ENCODE peak calls at places on chromosomes 7 and 10, in ten cellular contexts. One of them, this sample, is unnamed.
A peak's percentile ranks its signal among the peaks of the same experiment; 100 is the strongest.

GRCh38 chr10:74917481-74918077 is 91.2 kb downstream of the KAT6B start:
- DNase-seq in NCI-H1105: no peak
- DNase-seq in HEK293T: no peak
- DNase-seq in mesendoderm: peak; percentile 91
- DNase-seq in HuH-7.5: no peak
- DNase-seq in upper lobe of left lung: no peak
- DNase-seq in stimulated activated naive CD4-positive, alpha-beta T cell treated with Interleukin-2 at 50 U/mL for 16 hours: no peak
- DNase-seq in iPS-NIHi11: no peak
- DNase-seq in AG08396: no peak
- DNase-seq in effector CD4-positive, alpha-beta T cell: no peak
- DNase-seq in this sample: no peak

GRCh38 chr7:51029586-51030230 is 247.0 kb upstream of the GRB10 start:
- DNase-seq in NCI-H1105: no peak
- DNase-seq in HEK293T: no peak
- DNase-seq in mesendoderm: no peak
- DNase-seq in HuH-7.5: no peak
- DNase-seq in upper lobe of left lung: no peak
- DNase-seq in stimulated activated naive CD4-positive, alpha-beta T cell treated with Interleukin-2 at 50 U/mL for 16 hours: no peak
- DNase-seq in iPS-NIHi11: no peak
- DNase-seq in AG08396: peak; percentile 71
- DNase-seq in effector CD4-positive, alpha-beta T cell: no peak
- DNase-seq in this sample: no peak

GRCh38 chr7:129225206-129225930 is 538 bp downstream of the AHCYL2 start:
- DNase-seq in NCI-H1105: peak; percentile 49
- DNase-seq in HEK293T: peak; percentile 47
- DNase-seq in mesendoderm: peak; percentile 76
- DNase-seq in HuH-7.5: peak; percentile 52
- DNase-seq in upper lobe of left lung: peak; percentile 59
- DNase-seq in stimulated activated naive CD4-positive, alpha-beta T cell treated with Interleukin-2 at 50 U/mL for 16 hours: peak; percentile 66
- DNase-seq in iPS-NIHi11: peak; percentile 49
- DNase-seq in AG08396: peak; percentile 46
- DNase-seq in effector CD4-positive, alpha-beta T cell: peak; percentile 44
- DNase-seq in this sample: peak; percentile 24

GRCh38 chr7:70321016-70321415 is 722.7 kb downstream of the AUTS2 start:
- DNase-seq in NCI-H1105: no peak
- DNase-seq in HEK293T: no peak
- DNase-seq in mesendoderm: no peak
- DNase-seq in HuH-7.5: no peak
- DNase-seq in upper lobe of left lung: no peak
- DNase-seq in stimulated activated naive CD4-positive, alpha-beta T cell treated with Interleukin-2 at 50 U/mL for 16 hours: no peak
- DNase-seq in iPS-NIHi11: no peak
- DNase-seq in AG08396: no peak
- DNase-seq in effector CD4-positive, alpha-beta T cell: no peak
- DNase-seq in this sample: no peak

GRCh38 chr7:26143298-26144044 is 8.5 kb upstream of the NFE2L3 start:
- DNase-seq in NCI-H1105: no peak
- DNase-seq in HEK293T: no peak
- DNase-seq in mesendoderm: no peak
- DNase-seq in HuH-7.5: no peak
- DNase-seq in upper lobe of left lung: no peak
- DNase-seq in stimulated activated naive CD4-positive, alpha-beta T cell treated with Interleukin-2 at 50 U/mL for 16 hours: no peak
- DNase-seq in iPS-NIHi11: no peak
- DNase-seq in AG08396: peak; percentile 51
- DNase-seq in effector CD4-positive, alpha-beta T cell: no peak
- DNase-seq in this sample: no peak

GRCh38 chr7:123494193-123494796 is 40.1 kb downstream of the IQUB start:
- DNase-seq in NCI-H1105: peak; percentile 40
- DNase-seq in HEK293T: peak; percentile 12
- DNase-seq in mesendoderm: peak; percentile 5
- DNase-seq in HuH-7.5: no peak
- DNase-seq in upper lobe of left lung: no peak
- DNase-seq in stimulated activated naive CD4-positive, alpha-beta T cell treated with Interleukin-2 at 50 U/mL for 16 hours: no peak
- DNase-seq in iPS-NIHi11: no peak
- DNase-seq in AG08396: peak; percentile 11
- DNase-seq in effector CD4-positive, alpha-beta T cell: peak; percentile 14
- DNase-seq in this sample: peak; percentile 11

GRCh38 chr10:78732381-78732780 is 336.4 kb upstream of the ZMIZ1 start:
- DNase-seq in NCI-H1105: no peak
- DNase-seq in HEK293T: no peak
- DNase-seq in mesendoderm: no peak
- DNase-seq in HuH-7.5: no peak
- DNase-seq in upper lobe of left lung: no peak
- DNase-seq in stimulated activated naive CD4-positive, alpha-beta T cell treated with Interleukin-2 at 50 U/mL for 16 hours: no peak
- DNase-seq in iPS-NIHi11: no peak
- DNase-seq in AG08396: no peak
- DNase-seq in effector CD4-positive, alpha-beta T cell: no peak
- DNase-seq in this sample: no peak

GRCh38 chr10:72274730-72275350 is 1.1 kb downstream of the DDIT4 start:
- DNase-seq in NCI-H1105: peak; percentile 18
- DNase-seq in HEK293T: peak; percentile 63
- DNase-seq in mesendoderm: peak; percentile 65
- DNase-seq in HuH-7.5: no peak
- DNase-seq in upper lobe of left lung: peak; percentile 86
- DNase-seq in stimulated activated naive CD4-positive, alpha-beta T cell treated with Interleukin-2 at 50 U/mL for 16 hours: peak; percentile 70
- DNase-seq in iPS-NIHi11: peak; percentile 80
- DNase-seq in AG08396: peak; percentile 59
- DNase-seq in effector CD4-positive, alpha-beta T cell: peak; percentile 60
- DNase-seq in this sample: no peak

GRCh38 chr10:2076528-2076927 is 339.2 kb upstream of the ADARB2 start:
- DNase-seq in NCI-H1105: no peak
- DNase-seq in HEK293T: no peak
- DNase-seq in mesendoderm: peak; percentile 8
- DNase-seq in HuH-7.5: no peak
- DNase-seq in upper lobe of left lung: no peak
- DNase-seq in stimulated activated naive CD4-positive, alpha-beta T cell treated with Interleukin-2 at 50 U/mL for 16 hours: no peak
- DNase-seq in iPS-NIHi11: no peak
- DNase-seq in AG08396: no peak
- DNase-seq in effector CD4-positive, alpha-beta T cell: no peak
- DNase-seq in this sample: no peak

GRCh38 chr10:70367195-70367796 is 15.1 kb downstream of the LRRC20 start:
- DNase-seq in NCI-H1105: no peak
- DNase-seq in HEK293T: no peak
- DNase-seq in mesendoderm: no peak
- DNase-seq in HuH-7.5: no peak
- DNase-seq in upper lobe of left lung: no peak
- DNase-seq in stimulated activated naive CD4-positive, alpha-beta T cell treated with Interleukin-2 at 50 U/mL for 16 hours: no peak
- DNase-seq in iPS-NIHi11: no peak
- DNase-seq in AG08396: peak; percentile 41
- DNase-seq in effector CD4-positive, alpha-beta T cell: no peak
- DNase-seq in this sample: no peak

GRCh38 chr7:23106801-23107713 is 1.5 kb downstream of the KLHL7 start:
- DNase-seq in NCI-H1105: no peak
- DNase-seq in HEK293T: no peak
- DNase-seq in mesendoderm: no peak
- DNase-seq in HuH-7.5: no peak
- DNase-seq in upper lobe of left lung: no peak
- DNase-seq in stimulated activated naive CD4-positive, alpha-beta T cell treated with Interleukin-2 at 50 U/mL for 16 hours: no peak
- DNase-seq in iPS-NIHi11: no peak
- DNase-seq in AG08396: no peak
- DNase-seq in effector CD4-positive, alpha-beta T cell: no peak
- DNase-seq in this sample: no peak

GRCh38 chr10:128440513-128441160 is 314.4 kb upstream of the MKI67 start:
- DNase-seq in NCI-H1105: no peak
- DNase-seq in HEK293T: no peak
- DNase-seq in mesendoderm: peak; percentile 65
- DNase-seq in HuH-7.5: no peak
- DNase-seq in upper lobe of left lung: no peak
- DNase-seq in stimulated activated naive CD4-positive, alpha-beta T cell treated with Interleukin-2 at 50 U/mL for 16 hours: no peak
- DNase-seq in iPS-NIHi11: no peak
- DNase-seq in AG08396: no peak
- DNase-seq in effector CD4-positive, alpha-beta T cell: no peak
- DNase-seq in this sample: no peak

GRCh38 chr7:954330-955238 is at the start of gene ADAP1:
- DNase-seq in NCI-H1105: no peak
- DNase-seq in HEK293T: peak; percentile 73
- DNase-seq in mesendoderm: peak; percentile 29
- DNase-seq in HuH-7.5: peak; percentile 87
- DNase-seq in upper lobe of left lung: peak; percentile 59
- DNase-seq in stimulated activated naive CD4-positive, alpha-beta T cell treated with Interleukin-2 at 50 U/mL for 16 hours: peak; percentile 38
- DNase-seq in iPS-NIHi11: peak; percentile 79
- DNase-seq in AG08396: peak; percentile 77
- DNase-seq in effector CD4-positive, alpha-beta T cell: no peak
- DNase-seq in this sample: no peak

GRCh38 chr10:100186813-100187212 is 984 bp upstream of the ERLIN1 start:
- DNase-seq in NCI-H1105: no peak
- DNase-seq in HEK293T: peak; percentile 19
- DNase-seq in mesendoderm: peak; percentile 6
- DNase-seq in HuH-7.5: no peak
- DNase-seq in upper lobe of left lung: peak; percentile 21
- DNase-seq in stimulated activated naive CD4-positive, alpha-beta T cell treated with Interleukin-2 at 50 U/mL for 16 hours: no peak
- DNase-seq in iPS-NIHi11: no peak
- DNase-seq in AG08396: no peak
- DNase-seq in effector CD4-positive, alpha-beta T cell: no peak
- DNase-seq in this sample: no peak

GRCh38 chr10:110850099-110850498 is 21.6 kb upstream of the PDCD4 start:
- DNase-seq in NCI-H1105: no peak
- DNase-seq in HEK293T: no peak
- DNase-seq in mesendoderm: no peak
- DNase-seq in HuH-7.5: no peak
- DNase-seq in upper lobe of left lung: no peak
- DNase-seq in stimulated activated naive CD4-positive, alpha-beta T cell treated with Interleukin-2 at 50 U/mL for 16 hours: no peak
- DNase-seq in iPS-NIHi11: no peak
- DNase-seq in AG08396: no peak
- DNase-seq in effector CD4-positive, alpha-beta T cell: no peak
- DNase-seq in this sample: no peak

GRCh38 chr7:81990395-81990794 is 220.5 kb upstream of the HGF start:
- DNase-seq in NCI-H1105: no peak
- DNase-seq in HEK293T: no peak
- DNase-seq in mesendoderm: no peak
- DNase-seq in HuH-7.5: no peak
- DNase-seq in upper lobe of left lung: no peak
- DNase-seq in stimulated activated naive CD4-positive, alpha-beta T cell treated with Interleukin-2 at 50 U/mL for 16 hours: no peak
- DNase-seq in iPS-NIHi11: no peak
- DNase-seq in AG08396: peak; percentile 15
- DNase-seq in effector CD4-positive, alpha-beta T cell: no peak
- DNase-seq in this sample: no peak

GRCh38 chr7:123996327-123996625 is 36.6 kb downstream of the TMEM229A start:
- DNase-seq in NCI-H1105: no peak
- DNase-seq in HEK293T: no peak
- DNase-seq in mesendoderm: no peak
- DNase-seq in HuH-7.5: no peak
- DNase-seq in upper lobe of left lung: no peak
- DNase-seq in stimulated activated naive CD4-positive, alpha-beta T cell treated with Interleukin-2 at 50 U/mL for 16 hours: no peak
- DNase-seq in iPS-NIHi11: no peak
- DNase-seq in AG08396: no peak
- DNase-seq in effector CD4-positive, alpha-beta T cell: no peak
- DNase-seq in this sample: no peak

GRCh38 chr7:2701832-2702593 is 14.0 kb downstream of the AMZ1 start:
- DNase-seq in NCI-H1105: no peak
- DNase-seq in HEK293T: no peak
- DNase-seq in mesendoderm: no peak
- DNase-seq in HuH-7.5: no peak
- DNase-seq in upper lobe of left lung: no peak
- DNase-seq in stimulated activated naive CD4-positive, alpha-beta T cell treated with Interleukin-2 at 50 U/mL for 16 hours: no peak
- DNase-seq in iPS-NIHi11: no peak
- DNase-seq in AG08396: peak; percentile 93
- DNase-seq in effector CD4-positive, alpha-beta T cell: no peak
- DNase-seq in this sample: no peak

GRCh38 chr10:21661935-21662334 is 127.9 kb downstream of the MLLT10 start:
- DNase-seq in NCI-H1105: no peak
- DNase-seq in HEK293T: no peak
- DNase-seq in mesendoderm: no peak
- DNase-seq in HuH-7.5: no peak
- DNase-seq in upper lobe of left lung: no peak
- DNase-seq in stimulated activated naive CD4-positive, alpha-beta T cell treated with Interleukin-2 at 50 U/mL for 16 hours: no peak
- DNase-seq in iPS-NIHi11: no peak
- DNase-seq in AG08396: no peak
- DNase-seq in effector CD4-positive, alpha-beta T cell: no peak
- DNase-seq in this sample: no peak

GRCh38 chr10:13683017-13683416 is 96.3 kb downstream of the PRPF18 start:
- DNase-seq in NCI-H1105: no peak
- DNase-seq in HEK293T: no peak
- DNase-seq in mesendoderm: no peak
- DNase-seq in HuH-7.5: no peak
- DNase-seq in upper lobe of left lung: no peak
- DNase-seq in stimulated activated naive CD4-positive, alpha-beta T cell treated with Interleukin-2 at 50 U/mL for 16 hours: no peak
- DNase-seq in iPS-NIHi11: no peak
- DNase-seq in AG08396: no peak
- DNase-seq in effector CD4-positive, alpha-beta T cell: no peak
- DNase-seq in this sample: no peak

GRCh38 chr7:81608748-81609382 is 161.0 kb downstream of the HGF start:
- DNase-seq in NCI-H1105: no peak
- DNase-seq in HEK293T: no peak
- DNase-seq in mesendoderm: no peak
- DNase-seq in HuH-7.5: peak; percentile 3
- DNase-seq in upper lobe of left lung: no peak
- DNase-seq in stimulated activated naive CD4-positive, alpha-beta T cell treated with Interleukin-2 at 50 U/mL for 16 hours: no peak
- DNase-seq in iPS-NIHi11: no peak
- DNase-seq in AG08396: no peak
- DNase-seq in effector CD4-positive, alpha-beta T cell: no peak
- DNase-seq in this sample: peak; percentile 65

GRCh38 chr7:93773446-93773845 is 117.1 kb downstream of the TFPI2 start:
- DNase-seq in NCI-H1105: no peak
- DNase-seq in HEK293T: no peak
- DNase-seq in mesendoderm: no peak
- DNase-seq in HuH-7.5: no peak
- DNase-seq in upper lobe of left lung: no peak
- DNase-seq in stimulated activated naive CD4-positive, alpha-beta T cell treated with Interleukin-2 at 50 U/mL for 16 hours: no peak
- DNase-seq in iPS-NIHi11: no peak
- DNase-seq in AG08396: no peak
- DNase-seq in effector CD4-positive, alpha-beta T cell: no peak
- DNase-seq in this sample: no peak

GRCh38 chr10:47176206-47176902 is 123.6 kb upstream of the GDF10 start:
- DNase-seq in NCI-H1105: no peak
- DNase-seq in HEK293T: no peak
- DNase-seq in mesendoderm: no peak
- DNase-seq in HuH-7.5: no peak
- DNase-seq in upper lobe of left lung: peak; percentile 15
- DNase-seq in stimulated activated naive CD4-positive, alpha-beta T cell treated with Interleukin-2 at 50 U/mL for 16 hours: no peak
- DNase-seq in iPS-NIHi11: no peak
- DNase-seq in AG08396: no peak
- DNase-seq in effector CD4-positive, alpha-beta T cell: no peak
- DNase-seq in this sample: no peak

GRCh38 chr7:139620676-139621344 is 97.3 kb downstream of the CLEC2L start:
- DNase-seq in NCI-H1105: peak; percentile 21
- DNase-seq in HEK293T: peak; percentile 85
- DNase-seq in mesendoderm: peak; percentile 65
- DNase-seq in HuH-7.5: peak; percentile 68
- DNase-seq in upper lobe of left lung: no peak
- DNase-seq in stimulated activated naive CD4-positive, alpha-beta T cell treated with Interleukin-2 at 50 U/mL for 16 hours: peak; percentile 42
- DNase-seq in iPS-NIHi11: peak; percentile 84
- DNase-seq in AG08396: peak; percentile 36
- DNase-seq in effector CD4-positive, alpha-beta T cell: peak; percentile 36
- DNase-seq in this sample: no peak

GRCh38 chr7:72925546-72926120 is 738 bp downstream of the POM121 start:
- DNase-seq in NCI-H1105: peak; percentile 4
- DNase-seq in HEK293T: peak; percentile 30
- DNase-seq in mesendoderm: peak; percentile 7
- DNase-seq in HuH-7.5: peak; percentile 30
- DNase-seq in upper lobe of left lung: no peak
- DNase-seq in stimulated activated naive CD4-positive, alpha-beta T cell treated with Interleukin-2 at 50 U/mL for 16 hours: peak; percentile 9
- DNase-seq in iPS-NIHi11: peak; percentile 52
- DNase-seq in AG08396: no peak
- DNase-seq in effector CD4-positive, alpha-beta T cell: no peak
- DNase-seq in this sample: no peak

GRCh38 chr10:77844177-77844576 is 82.4 kb downstream of the DLG5 start:
- DNase-seq in NCI-H1105: no peak
- DNase-seq in HEK293T: no peak
- DNase-seq in mesendoderm: no peak
- DNase-seq in HuH-7.5: no peak
- DNase-seq in upper lobe of left lung: no peak
- DNase-seq in stimulated activated naive CD4-positive, alpha-beta T cell treated with Interleukin-2 at 50 U/mL for 16 hours: no peak
- DNase-seq in iPS-NIHi11: no peak
- DNase-seq in AG08396: no peak
- DNase-seq in effector CD4-positive, alpha-beta T cell: no peak
- DNase-seq in this sample: no peak

GRCh38 chr10:28302012-28302667 is 724 bp downstream of the MPP7 start:
- DNase-seq in NCI-H1105: peak; percentile 53
- DNase-seq in HEK293T: no peak
- DNase-seq in mesendoderm: peak; percentile 35
- DNase-seq in HuH-7.5: peak; percentile 15
- DNase-seq in upper lobe of left lung: peak; percentile 34
- DNase-seq in stimulated activated naive CD4-positive, alpha-beta T cell treated with Interleukin-2 at 50 U/mL for 16 hours: no peak
- DNase-seq in iPS-NIHi11: peak; percentile 29
- DNase-seq in AG08396: no peak
- DNase-seq in effector CD4-positive, alpha-beta T cell: no peak
- DNase-seq in this sample: peak; percentile 6

GRCh38 chr10:14200645-14201534 is 129.8 kb downstream of the FRMD4A start:
- DNase-seq in NCI-H1105: no peak
- DNase-seq in HEK293T: peak; percentile 55
- DNase-seq in mesendoderm: peak; percentile 47
- DNase-seq in HuH-7.5: no peak
- DNase-seq in upper lobe of left lung: no peak
- DNase-seq in stimulated activated naive CD4-positive, alpha-beta T cell treated with Interleukin-2 at 50 U/mL for 16 hours: no peak
- DNase-seq in iPS-NIHi11: peak; percentile 61
- DNase-seq in AG08396: no peak
- DNase-seq in effector CD4-positive, alpha-beta T cell: no peak
- DNase-seq in this sample: peak; percentile 2